ENCODE peak calls at places on chromosome 19, in seven cellular contexts. One of them, this sample, is unnamed.

GRCh38 chr19:34155686-34156085 is 16.6 kb upstream of the LSM14A start:
- DNase-seq in LoVo: no peak
- DNase-seq in activated T-cell treated with anti-CD3 and anti-CD28 coated beads for 48 hours: no peak
- DNase-seq in T-helper 2 cell treated with Interferon-gamma antibody and Interleukin-4, amounts not matched to agents 5 μg/mL and 100 μg/mL, for 36 hours: no peak
- DNase-seq in choroid plexus epithelial cell: peak; percentile 20
- DNase-seq in activated naive CD4-positive, alpha-beta T cell treated with anti-CD3 and anti-CD28 coated beads, Interleukin-2, amount 50 U/mL, for 72 hours: no peak
- DNase-seq in stimulated activated CD4-positive, alpha-beta T cell treated with anti-CD3 and anti-CD28 coated beads, Interleukin-12 subunit alpha, Interleukin-12 subunit beta, amount 100 ng/mL, for 4 hours: no peak
- DNase-seq in this sample: no peak

GRCh38 chr19:45307361-45307760 is 15.3 kb downstream of the CKM start:
- DNase-seq in LoVo: no peak
- DNase-seq in activated T-cell treated with anti-CD3 and anti-CD28 coated beads for 48 hours: no peak
- DNase-seq in T-helper 2 cell treated with Interferon-gamma antibody and Interleukin-4, amounts not matched to agents 5 μg/mL and 100 μg/mL, for 36 hours: no peak
- DNase-seq in choroid plexus epithelial cell: no peak
- DNase-seq in activated naive CD4-positive, alpha-beta T cell treated with anti-CD3 and anti-CD28 coated beads, Interleukin-2, amount 50 U/mL, for 72 hours: no peak
- DNase-seq in stimulated activated CD4-positive, alpha-beta T cell treated with anti-CD3 and anti-CD28 coated beads, Interleukin-12 subunit alpha, Interleukin-12 subunit beta, amount 100 ng/mL, for 4 hours: no peak
- DNase-seq in this sample: no peak

GRCh38 chr19:44356383-44357111 is at the start of gene ZNF112:
- DNase-seq in LoVo: no peak
- DNase-seq in activated T-cell treated with anti-CD3 and anti-CD28 coated beads for 48 hours: no peak
- DNase-seq in T-helper 2 cell treated with Interferon-gamma antibody and Interleukin-4, amounts not matched to agents 5 μg/mL and 100 μg/mL, for 36 hours: no peak
- DNase-seq in choroid plexus epithelial cell: peak; percentile 93
- DNase-seq in activated naive CD4-positive, alpha-beta T cell treated with anti-CD3 and anti-CD28 coated beads, Interleukin-2, amount 50 U/mL, for 72 hours: no peak
- DNase-seq in stimulated activated CD4-positive, alpha-beta T cell treated with anti-CD3 and anti-CD28 coated beads, Interleukin-12 subunit alpha, Interleukin-12 subunit beta, amount 100 ng/mL, for 4 hours: no peak
- DNase-seq in this sample: peak; percentile 95

GRCh38 chr19:36392916-36393673 is 14.1 kb upstream of the ZFP14 start:
- DNase-seq in LoVo: no peak
- DNase-seq in activated T-cell treated with anti-CD3 and anti-CD28 coated beads for 48 hours: no peak
- DNase-seq in T-helper 2 cell treated with Interferon-gamma antibody and Interleukin-4, amounts not matched to agents 5 μg/mL and 100 μg/mL, for 36 hours: no peak
- DNase-seq in choroid plexus epithelial cell: no peak
- DNase-seq in activated naive CD4-positive, alpha-beta T cell treated with anti-CD3 and anti-CD28 coated beads, Interleukin-2, amount 50 U/mL, for 72 hours: no peak
- DNase-seq in stimulated activated CD4-positive, alpha-beta T cell treated with anti-CD3 and anti-CD28 coated beads, Interleukin-12 subunit alpha, Interleukin-12 subunit beta, amount 100 ng/mL, for 4 hours: no peak
- DNase-seq in this sample: no peak

GRCh38 chr19:8371011-8371804 is 7.3 kb downstream of the ANGPTL4 start:
- DNase-seq in LoVo: no peak
- DNase-seq in activated T-cell treated with anti-CD3 and anti-CD28 coated beads for 48 hours: no peak
- DNase-seq in T-helper 2 cell treated with Interferon-gamma antibody and Interleukin-4, amounts not matched to agents 5 μg/mL and 100 μg/mL, for 36 hours: no peak
- DNase-seq in choroid plexus epithelial cell: no peak
- DNase-seq in activated naive CD4-positive, alpha-beta T cell treated with anti-CD3 and anti-CD28 coated beads, Interleukin-2, amount 50 U/mL, for 72 hours: no peak
- DNase-seq in stimulated activated CD4-positive, alpha-beta T cell treated with anti-CD3 and anti-CD28 coated beads, Interleukin-12 subunit alpha, Interleukin-12 subunit beta, amount 100 ng/mL, for 4 hours: no peak
- DNase-seq in this sample: no peak

GRCh38 chr19:47253467-47253881 is 2.9 kb upstream of the CCDC9 start:
- DNase-seq in LoVo: no peak
- DNase-seq in activated T-cell treated with anti-CD3 and anti-CD28 coated beads for 48 hours: no peak
- DNase-seq in T-helper 2 cell treated with Interferon-gamma antibody and Interleukin-4, amounts not matched to agents 5 μg/mL and 100 μg/mL, for 36 hours: no peak
- DNase-seq in choroid plexus epithelial cell: peak; percentile 89
- DNase-seq in activated naive CD4-positive, alpha-beta T cell treated with anti-CD3 and anti-CD28 coated beads, Interleukin-2, amount 50 U/mL, for 72 hours: no peak
- DNase-seq in stimulated activated CD4-positive, alpha-beta T cell treated with anti-CD3 and anti-CD28 coated beads, Interleukin-12 subunit alpha, Interleukin-12 subunit beta, amount 100 ng/mL, for 4 hours: no peak
- DNase-seq in this sample: peak; percentile 85

GRCh38 chr19:3520166-3521103 is 14.3 kb downstream of the FZR1 start:
- DNase-seq in LoVo: no peak
- DNase-seq in activated T-cell treated with anti-CD3 and anti-CD28 coated beads for 48 hours: no peak
- DNase-seq in T-helper 2 cell treated with Interferon-gamma antibody and Interleukin-4, amounts not matched to agents 5 μg/mL and 100 μg/mL, for 36 hours: no peak
- DNase-seq in choroid plexus epithelial cell: no peak
- DNase-seq in activated naive CD4-positive, alpha-beta T cell treated with anti-CD3 and anti-CD28 coated beads, Interleukin-2, amount 50 U/mL, for 72 hours: no peak
- DNase-seq in stimulated activated CD4-positive, alpha-beta T cell treated with anti-CD3 and anti-CD28 coated beads, Interleukin-12 subunit alpha, Interleukin-12 subunit beta, amount 100 ng/mL, for 4 hours: no peak
- DNase-seq in this sample: no peak

GRCh38 chr19:9836021-9836420 is 903 bp downstream of the PIN1 start:
- DNase-seq in LoVo: peak; percentile 12
- DNase-seq in activated T-cell treated with anti-CD3 and anti-CD28 coated beads for 48 hours: no peak
- DNase-seq in T-helper 2 cell treated with Interferon-gamma antibody and Interleukin-4, amounts not matched to agents 5 μg/mL and 100 μg/mL, for 36 hours: no peak
- DNase-seq in choroid plexus epithelial cell: peak; percentile 60
- DNase-seq in activated naive CD4-positive, alpha-beta T cell treated with anti-CD3 and anti-CD28 coated beads, Interleukin-2, amount 50 U/mL, for 72 hours: no peak
- DNase-seq in stimulated activated CD4-positive, alpha-beta T cell treated with anti-CD3 and anti-CD28 coated beads, Interleukin-12 subunit alpha, Interleukin-12 subunit beta, amount 100 ng/mL, for 4 hours: no peak
- DNase-seq in this sample: peak; percentile 69

GRCh38 chr19:29666634-29667389 is 1.6 kb downstream of the PLEKHF1 start:
- DNase-seq in LoVo: no peak
- DNase-seq in activated T-cell treated with anti-CD3 and anti-CD28 coated beads for 48 hours: no peak
- DNase-seq in T-helper 2 cell treated with Interferon-gamma antibody and Interleukin-4, amounts not matched to agents 5 μg/mL and 100 μg/mL, for 36 hours: no peak
- DNase-seq in choroid plexus epithelial cell: peak; percentile 84
- DNase-seq in activated naive CD4-positive, alpha-beta T cell treated with anti-CD3 and anti-CD28 coated beads, Interleukin-2, amount 50 U/mL, for 72 hours: no peak
- DNase-seq in stimulated activated CD4-positive, alpha-beta T cell treated with anti-CD3 and anti-CD28 coated beads, Interleukin-12 subunit alpha, Interleukin-12 subunit beta, amount 100 ng/mL, for 4 hours: no peak
- DNase-seq in this sample: peak; percentile 88

GRCh38 chr19:29917911-29918310 is 24.1 kb upstream of the URI1 start:
- DNase-seq in LoVo: no peak
- DNase-seq in activated T-cell treated with anti-CD3 and anti-CD28 coated beads for 48 hours: no peak
- DNase-seq in T-helper 2 cell treated with Interferon-gamma antibody and Interleukin-4, amounts not matched to agents 5 μg/mL and 100 μg/mL, for 36 hours: no peak
- DNase-seq in choroid plexus epithelial cell: no peak
- DNase-seq in activated naive CD4-positive, alpha-beta T cell treated with anti-CD3 and anti-CD28 coated beads, Interleukin-2, amount 50 U/mL, for 72 hours: no peak
- DNase-seq in stimulated activated CD4-positive, alpha-beta T cell treated with anti-CD3 and anti-CD28 coated beads, Interleukin-12 subunit alpha, Interleukin-12 subunit beta, amount 100 ng/mL, for 4 hours: no peak
- DNase-seq in this sample: no peak

GRCh38 chr19:10800488-10800887 is 35.5 kb downstream of the TMED1 start:
- DNase-seq in LoVo: no peak
- DNase-seq in activated T-cell treated with anti-CD3 and anti-CD28 coated beads for 48 hours: no peak
- DNase-seq in T-helper 2 cell treated with Interferon-gamma antibody and Interleukin-4, amounts not matched to agents 5 μg/mL and 100 μg/mL, for 36 hours: no peak
- DNase-seq in choroid plexus epithelial cell: no peak
- DNase-seq in activated naive CD4-positive, alpha-beta T cell treated with anti-CD3 and anti-CD28 coated beads, Interleukin-2, amount 50 U/mL, for 72 hours: no peak
- DNase-seq in stimulated activated CD4-positive, alpha-beta T cell treated with anti-CD3 and anti-CD28 coated beads, Interleukin-12 subunit alpha, Interleukin-12 subunit beta, amount 100 ng/mL, for 4 hours: no peak
- DNase-seq in this sample: no peak

GRCh38 chr19:29576761-29577661 is 29.1 kb upstream of the POP4 start:
- DNase-seq in LoVo: no peak
- DNase-seq in activated T-cell treated with anti-CD3 and anti-CD28 coated beads for 48 hours: peak; percentile 27
- DNase-seq in T-helper 2 cell treated with Interferon-gamma antibody and Interleukin-4, amounts not matched to agents 5 μg/mL and 100 μg/mL, for 36 hours: peak; percentile 62
- DNase-seq in choroid plexus epithelial cell: peak; percentile 13
- DNase-seq in activated naive CD4-positive, alpha-beta T cell treated with anti-CD3 and anti-CD28 coated beads, Interleukin-2, amount 50 U/mL, for 72 hours: no peak
- DNase-seq in stimulated activated CD4-positive, alpha-beta T cell treated with anti-CD3 and anti-CD28 coated beads, Interleukin-12 subunit alpha, Interleukin-12 subunit beta, amount 100 ng/mL, for 4 hours: peak; percentile 10
- DNase-seq in this sample: no peak

GRCh38 chr19:15540435-15540834 is 32.1 kb downstream of the CYP4F22 start:
- DNase-seq in LoVo: no peak
- DNase-seq in activated T-cell treated with anti-CD3 and anti-CD28 coated beads for 48 hours: no peak
- DNase-seq in T-helper 2 cell treated with Interferon-gamma antibody and Interleukin-4, amounts not matched to agents 5 μg/mL and 100 μg/mL, for 36 hours: no peak
- DNase-seq in choroid plexus epithelial cell: no peak
- DNase-seq in activated naive CD4-positive, alpha-beta T cell treated with anti-CD3 and anti-CD28 coated beads, Interleukin-2, amount 50 U/mL, for 72 hours: no peak
- DNase-seq in stimulated activated CD4-positive, alpha-beta T cell treated with anti-CD3 and anti-CD28 coated beads, Interleukin-12 subunit alpha, Interleukin-12 subunit beta, amount 100 ng/mL, for 4 hours: no peak
- DNase-seq in this sample: no peak

GRCh38 chr19:14385492-14385891 is 4.2 kb downstream of the ADGRE5 start:
- DNase-seq in LoVo: no peak
- DNase-seq in activated T-cell treated with anti-CD3 and anti-CD28 coated beads for 48 hours: no peak
- DNase-seq in T-helper 2 cell treated with Interferon-gamma antibody and Interleukin-4, amounts not matched to agents 5 μg/mL and 100 μg/mL, for 36 hours: no peak
- DNase-seq in choroid plexus epithelial cell: no peak
- DNase-seq in activated naive CD4-positive, alpha-beta T cell treated with anti-CD3 and anti-CD28 coated beads, Interleukin-2, amount 50 U/mL, for 72 hours: no peak
- DNase-seq in stimulated activated CD4-positive, alpha-beta T cell treated with anti-CD3 and anti-CD28 coated beads, Interleukin-12 subunit alpha, Interleukin-12 subunit beta, amount 100 ng/mL, for 4 hours: no peak
- DNase-seq in this sample: no peak

GRCh38 chr19:54100560-54100959 is at the start of gene OSCAR:
- DNase-seq in LoVo: no peak
- DNase-seq in activated T-cell treated with anti-CD3 and anti-CD28 coated beads for 48 hours: no peak
- DNase-seq in T-helper 2 cell treated with Interferon-gamma antibody and Interleukin-4, amounts not matched to agents 5 μg/mL and 100 μg/mL, for 36 hours: no peak
- DNase-seq in choroid plexus epithelial cell: no peak
- DNase-seq in activated naive CD4-positive, alpha-beta T cell treated with anti-CD3 and anti-CD28 coated beads, Interleukin-2, amount 50 U/mL, for 72 hours: no peak
- DNase-seq in stimulated activated CD4-positive, alpha-beta T cell treated with anti-CD3 and anti-CD28 coated beads, Interleukin-12 subunit alpha, Interleukin-12 subunit beta, amount 100 ng/mL, for 4 hours: no peak
- DNase-seq in this sample: no peak

GRCh38 chr19:29587518-29587986 is 18.5 kb upstream of the POP4 start:
- DNase-seq in LoVo: no peak
- DNase-seq in activated T-cell treated with anti-CD3 and anti-CD28 coated beads for 48 hours: peak; percentile 58
- DNase-seq in T-helper 2 cell treated with Interferon-gamma antibody and Interleukin-4, amounts not matched to agents 5 μg/mL and 100 μg/mL, for 36 hours: peak; percentile 85
- DNase-seq in choroid plexus epithelial cell: no peak
- DNase-seq in activated naive CD4-positive, alpha-beta T cell treated with anti-CD3 and anti-CD28 coated beads, Interleukin-2, amount 50 U/mL, for 72 hours: peak; percentile 67
- DNase-seq in stimulated activated CD4-positive, alpha-beta T cell treated with anti-CD3 and anti-CD28 coated beads, Interleukin-12 subunit alpha, Interleukin-12 subunit beta, amount 100 ng/mL, for 4 hours: peak; percentile 32
- DNase-seq in this sample: no peak

GRCh38 chr19:42253245-42254082 is 1.5 kb downstream of the ERF start:
- DNase-seq in LoVo: peak; percentile 3
- DNase-seq in activated T-cell treated with anti-CD3 and anti-CD28 coated beads for 48 hours: peak; percentile 58
- DNase-seq in T-helper 2 cell treated with Interferon-gamma antibody and Interleukin-4, amounts not matched to agents 5 μg/mL and 100 μg/mL, for 36 hours: peak; percentile 58
- DNase-seq in choroid plexus epithelial cell: peak; percentile 36
- DNase-seq in activated naive CD4-positive, alpha-beta T cell treated with anti-CD3 and anti-CD28 coated beads, Interleukin-2, amount 50 U/mL, for 72 hours: no peak
- DNase-seq in stimulated activated CD4-positive, alpha-beta T cell treated with anti-CD3 and anti-CD28 coated beads, Interleukin-12 subunit alpha, Interleukin-12 subunit beta, amount 100 ng/mL, for 4 hours: peak; percentile 67
- DNase-seq in this sample: peak; percentile 72

GRCh38 chr19:7292352-7292949 is 1.8 kb downstream of the INSR start:
- DNase-seq in LoVo: no peak
- DNase-seq in activated T-cell treated with anti-CD3 and anti-CD28 coated beads for 48 hours: no peak
- DNase-seq in T-helper 2 cell treated with Interferon-gamma antibody and Interleukin-4, amounts not matched to agents 5 μg/mL and 100 μg/mL, for 36 hours: no peak
- DNase-seq in choroid plexus epithelial cell: no peak
- DNase-seq in activated naive CD4-positive, alpha-beta T cell treated with anti-CD3 and anti-CD28 coated beads, Interleukin-2, amount 50 U/mL, for 72 hours: no peak
- DNase-seq in stimulated activated CD4-positive, alpha-beta T cell treated with anti-CD3 and anti-CD28 coated beads, Interleukin-12 subunit alpha, Interleukin-12 subunit beta, amount 100 ng/mL, for 4 hours: no peak
- DNase-seq in this sample: no peak

GRCh38 chr19:55472463-55472862 is 4.0 kb upstream of the ZNF628 start:
- DNase-seq in LoVo: peak; percentile 92
- DNase-seq in activated T-cell treated with anti-CD3 and anti-CD28 coated beads for 48 hours: no peak
- DNase-seq in T-helper 2 cell treated with Interferon-gamma antibody and Interleukin-4, amounts not matched to agents 5 μg/mL and 100 μg/mL, for 36 hours: no peak
- DNase-seq in choroid plexus epithelial cell: peak; percentile 70
- DNase-seq in activated naive CD4-positive, alpha-beta T cell treated with anti-CD3 and anti-CD28 coated beads, Interleukin-2, amount 50 U/mL, for 72 hours: no peak
- DNase-seq in stimulated activated CD4-positive, alpha-beta T cell treated with anti-CD3 and anti-CD28 coated beads, Interleukin-12 subunit alpha, Interleukin-12 subunit beta, amount 100 ng/mL, for 4 hours: no peak
- DNase-seq in this sample: no peak

This sample was measured in adipocyte.